ENCODE peak calls at places on chromosome 7, in seven cellular contexts. Y is lower lobe of right lung, H is gastrocnemius medialis, C is esophagus squamous epithelium, X is GM23338, A is SK-N-SH, O is dorsolateral prefrontal cortex. M is an unnamed sample.

GRCh38 chr7:91632948-91633519 is 247.5 kb downstream of the MTERF1 start:
- DNase-seq in Y (no peak), H (no peak), C (no peak), X (no peak), A (no peak), O (no peak), M (no peak)

GRCh38 chr7:33998487-33998886 is 93.1 kb downstream of the BMPER start:
- DNase-seq in Y (no peak), H (peak), C (no peak), X (no peak), A (no peak), O (no peak), M (no peak)

GRCh38 chr7:92768501-92769360 is 67.6 kb downstream of the CDK6 start:
- DNase-seq in Y (no peak), H (no peak), C (no peak), X (peak), A (peak), O (no peak), M (no peak)

GRCh38 chr7:73827568-73828106 is 3.2 kb upstream of the CLDN4 start:
- DNase-seq in Y (peak), H (peak), C (no peak), X (peak), A (peak), O (no peak), M (no peak)

GRCh38 chr7:137146012-137146455 is 197.5 kb downstream of the PTN start:
- DNase-seq in Y (no peak), H (no peak), C (no peak), X (no peak), A (no peak), O (no peak), M (no peak)

GRCh38 chr7:151080091-151080521 is 503 bp downstream of the FASTK start:
- DNase-seq in Y (no peak), H (no peak), C (no peak), X (no peak), A (peak), O (no peak), M (no peak)

GRCh38 chr7:81857385-81857784 is 87.5 kb upstream of the HGF start:
- DNase-seq in Y (no peak), H (no peak), C (no peak), X (no peak), A (no peak), O (no peak), M (no peak)

GRCh38 chr7:24981544-24981951 is 1.6 kb upstream of the OSBPL3 start:
- DNase-seq in Y (peak), H (peak), C (no peak), X (peak), A (peak), O (peak), M (peak)

GRCh38 chr7:64562621-64563275 is at the start of gene ZNF680:
- DNase-seq in Y (peak), H (peak), C (peak), X (peak), A (peak), O (peak), M (peak)

GRCh38 chr7:129494041-129494440 is 8.3 kb upstream of the SMKR1 start:
- DNase-seq in Y (no peak), H (no peak), C (no peak), X (no peak), A (no peak), O (no peak), M (no peak)

GRCh38 chr7:47336178-47337020 is 245.5 kb downstream of the TNS3 start:
- DNase-seq in Y (no peak), H (peak), C (no peak), X (no peak), A (no peak), O (peak), M (peak)

GRCh38 chr7:77519672-77520071 is 17.4 kb upstream of the PTPN12 start:
- DNase-seq in Y (no peak), H (no peak), C (no peak), X (no peak), A (no peak), O (no peak), M (no peak)

GRCh38 chr7:77822269-77822668 is 23.7 kb downstream of the PHTF2 start:
- DNase-seq in Y (no peak), H (no peak), C (no peak), X (no peak), A (no peak), O (no peak), M (no peak)

GRCh38 chr7:121262221-121262620 is 66.6 kb upstream of the WNT16 start:
- DNase-seq in Y (no peak), H (no peak), C (no peak), X (no peak), A (no peak), O (no peak), M (no peak)

GRCh38 chr7:134527979-134528371 is 608 bp downstream of the AKR1B10 start:
- DNase-seq in Y (no peak), H (peak), C (no peak), X (peak), A (no peak), O (no peak), M (no peak)

GRCh38 chr7:95780665-95781064 is 8.3 kb downstream of the DYNC1I1 start:
- DNase-seq in Y (no peak), H (no peak), C (no peak), X (no peak), A (no peak), O (no peak), M (no peak)
- H3K4me3 ChIP-seq in Y (no peak), H (no peak), C (no peak), X (no peak), A (no peak), O (no peak), M (no peak)

DNA sequence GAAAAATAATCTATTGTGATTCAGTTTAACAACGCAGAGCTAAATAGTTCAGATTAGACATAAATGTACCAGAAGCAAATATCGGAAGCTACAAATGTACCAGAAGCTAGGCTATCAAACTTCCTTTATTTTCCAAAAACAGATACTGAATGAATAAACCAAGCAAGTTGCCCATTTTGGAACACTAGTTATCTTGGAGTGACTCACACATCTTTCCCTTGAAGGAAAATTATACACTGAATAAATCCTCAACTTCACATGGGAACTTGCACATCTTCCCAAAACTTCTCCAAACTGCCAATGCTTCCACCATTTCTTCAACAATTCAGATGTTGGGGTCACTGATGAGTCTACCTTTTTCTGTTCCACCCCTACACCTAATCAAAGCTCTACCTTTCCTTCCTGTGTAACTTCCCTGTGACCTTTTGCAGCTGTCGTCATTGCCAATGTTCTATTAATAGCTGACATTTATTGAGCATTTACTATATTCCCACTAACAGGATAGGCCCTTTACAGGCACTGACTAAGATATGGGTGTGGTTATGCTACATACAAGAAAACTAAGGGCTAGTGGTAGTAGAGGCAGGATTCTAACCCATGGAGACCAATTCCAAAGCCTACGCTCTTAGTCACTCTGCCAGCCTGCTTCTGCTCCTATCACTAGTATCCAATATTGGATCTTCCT is 22.7 kb downstream of the RELN start:
- DNase-seq in Y (no peak), H (no peak), C (no peak), X (no peak), A (no peak), O (no peak), M (no peak)
- TF ChIP-seq CTCF in Y (no peak), H (no peak), C (no peak), X (no peak), A (no peak), O (no peak), M (no peak)

DNA sequence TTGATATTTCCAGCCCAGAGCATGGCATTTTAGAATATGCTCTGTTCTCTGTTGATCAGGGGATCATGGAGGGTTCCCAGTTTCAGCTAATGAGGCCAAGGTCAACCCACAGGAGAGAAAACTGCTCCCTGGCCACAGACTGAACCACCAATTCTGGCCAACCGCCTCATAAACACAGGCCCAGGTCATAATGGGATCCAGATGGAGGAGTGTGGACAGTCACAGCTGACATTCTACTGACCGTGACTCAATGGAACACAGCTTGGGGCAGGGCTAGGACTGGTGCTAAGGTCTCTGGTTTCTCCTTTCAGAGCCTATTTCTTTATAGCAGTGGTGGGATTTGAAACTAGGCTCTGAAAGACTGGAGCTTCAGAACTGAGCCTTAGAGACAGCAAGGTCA is 68.3 kb downstream of the HIPK2 start:
- DNase-seq in Y (no peak), H (peak), C (no peak), X (no peak), A (peak), O (no peak), M (no peak)
- H3K27ac ChIP-seq in Y (no peak), H (no peak), C (no peak), X (no peak), A (peak), O (peak), M (no peak)

GRCh38 chr7:139916717-139917395 is 87.8 kb downstream of the TBXAS1 start:
- DNase-seq in Y (no peak), H (no peak), C (no peak), X (no peak), A (no peak), O (no peak), M (no peak)
- H3K4me3 ChIP-seq in Y (no peak), H (no peak), C (no peak), X (no peak), A (no peak), O (no peak), M (peak)